ENCODE peak calls at places on chromosomes 6 and 20, in five cellular contexts. X is GM12878, V is AG09309, P is stomach, J is upper lobe of right lung. Q is an unnamed sample.

GRCh38 chr20:49751397-49751735 is 37.7 kb upstream of the B4GALT5 start:
- DNase-seq in X (no peak), V (no peak), P (no peak), J (no peak), Q (no peak)

GRCh38 chr6:19578489-19578888 is 258.7 kb upstream of the ID4 start:
- DNase-seq in X (no peak), V (peak; percentile 32), P (no peak), J (no peak), Q (no peak)

GRCh38 chr6:4707011-4707410 is 69.2 kb upstream of the CDYL start:
- DNase-seq in X (no peak), V (no peak), P (no peak), J (no peak), Q (no peak)

GRCh38 chr6:6657085-6657819 is 68.7 kb downstream of the LY86 start:
- DNase-seq in X (no peak), V (no peak), P (no peak), J (no peak), Q (no peak)

GRCh38 chr6:53300656-53301551 is 47.8 kb downstream of the ELOVL5 start:
- DNase-seq in X (no peak), V (no peak), P (no peak), J (peak; percentile 66), Q (no peak)

GRCh38 chr6:52547647-52548352 is 29.1 kb downstream of the TRAM2 start:
- DNase-seq in X (no peak), V (no peak), P (no peak), J (no peak), Q (no peak)

GRCh38 chr6:73108949-73109348 is 116.3 kb downstream of the KHDC1L start:
- DNase-seq in X (no peak), V (no peak), P (no peak), J (no peak), Q (no peak)

GRCh38 chr6:39426057-39426592 is 103.6 kb upstream of the KCNK16 start:
- DNase-seq in X (no peak), V (peak; percentile 41), P (no peak), J (no peak), Q (peak; percentile 70)

GRCh38 chr6:17628873-17629272 is 28.8 kb downstream of the FAM8A1 start:
- DNase-seq in X (no peak), V (no peak), P (no peak), J (no peak), Q (no peak)

GRCh38 chr6:34096193-34096592 is 49.7 kb downstream of the GRM4 start:
- DNase-seq in X (no peak), V (no peak), P (no peak), J (no peak), Q (no peak)

GRCh38 chr6:29510202-29510601 is 22.4 kb upstream of the MAS1L start:
- DNase-seq in X (no peak), V (no peak), P (no peak), J (no peak), Q (no peak)
- TF ChIP-seq CTCF in X (no peak), V (no peak), P (no peak), J (no peak), Q (no peak)

DNA sequence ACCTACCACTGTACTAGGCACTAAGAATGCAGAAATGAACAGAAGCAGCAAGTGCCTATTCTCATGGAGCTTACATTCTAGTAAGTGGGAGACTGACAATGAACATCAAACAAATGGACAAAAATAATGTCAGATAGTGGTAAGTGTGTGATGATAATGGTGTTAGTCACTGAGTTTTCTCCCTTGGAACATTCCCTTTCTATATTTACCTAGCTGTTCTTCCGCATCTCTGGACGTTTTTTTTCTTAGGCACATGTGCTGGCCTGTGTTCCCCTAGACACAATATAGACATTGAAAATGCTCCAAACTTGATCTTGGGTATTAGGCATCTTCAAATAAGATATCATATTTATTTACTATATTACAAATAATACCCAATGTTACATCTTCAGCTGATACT is 218.1 kb upstream of the GJE1 start:
- DNase-seq in X (no peak), V (no peak), P (no peak), J (no peak), Q (no peak)
- TF ChIP-seq CTCF in X (no peak), V (no peak), P (no peak), J (no peak), Q (no peak)

GRCh38 chr6:99789767-99790166 is 183.1 kb downstream of the PRDM13 start:
- DNase-seq in X (no peak), V (no peak), P (no peak), J (no peak), Q (no peak)

GRCh38 chr6:99790679-99791078 is 184.0 kb downstream of the PRDM13 start:
- DNase-seq in X (no peak), V (no peak), P (no peak), J (no peak), Q (no peak)
- TF ChIP-seq CTCF in X (no peak), V (no peak), P (peak; percentile 14), J (peak; percentile 5), Q (no peak)

GRCh38 chr6:152356659-152357058 is 280.5 kb downstream of the SYNE1 start:
- DNase-seq in X (no peak), V (peak; percentile 37), P (no peak), J (no peak), Q (no peak)
- TF ChIP-seq CTCF in X (peak; percentile 53), V (peak; percentile 28), P (no peak), J (peak; percentile 27), Q (peak; percentile 22)